ENCODE peak calls at places on chromosome 10, in seven cellular contexts. R, X, K, C, I, Z and W are unnamed samples.

GRCh38 chr10:119543814-119544642 is 1.5 kb upstream of the RGS10 start:
- DNase-seq in C (no peak), R (no peak), Z (no peak), I (peak), X (peak), K (no peak), W (peak)

GRCh38 chr10:59648711-59649201 is 60.9 kb downstream of the SLC16A9 start:
- DNase-seq in C (no peak), I (peak), R (peak), Z (no peak), K (no peak), X (no peak), W (peak)

GRCh38 chr10:100847440-100847839 is 65.3 kb upstream of the SLF2 start:
- DNase-seq in I (peak), Z (peak), C (no peak), X (no peak), K (no peak), R (no peak), W (no peak)

GRCh38 chr10:124264271-124264670 is 154.5 kb downstream of the OAT start:
- DNase-seq in C (no peak), Z (no peak), X (no peak), R (no peak), K (no peak), I (no peak), W (no peak)

GRCh38 chr10:77820349-77820748 is 106.2 kb downstream of the DLG5 start:
- DNase-seq in X (no peak), R (no peak), C (no peak), K (no peak), I (peak), Z (no peak), W (no peak)

GRCh38 chr10:98481418-98481945 is 34.7 kb upstream of the HPS1 start:
- DNase-seq in K (no peak), R (no peak), I (peak), C (no peak), X (no peak), Z (no peak), W (no peak)

GRCh38 chr10:99827906-99828305 is 45.5 kb downstream of the ABCC2 start:
- DNase-seq in K (no peak), I (no peak), Z (no peak), X (no peak), R (no peak), C (no peak), W (no peak)

GRCh38 chr10:76139431-76139830 is 708.0 kb downstream of the LRMDA start:
- DNase-seq in R (no peak), Z (no peak), K (no peak), I (no peak), C (no peak), X (no peak), W (no peak)

GRCh38 chr10:58952747-58953466 is 223.5 kb upstream of the PHYHIPL start:
- DNase-seq in Z (no peak), I (peak), R (peak), X (peak), C (no peak), K (no peak), W (peak)

GRCh38 chr10:57791546-57791945 is 476.1 kb downstream of the IPMK start:
- DNase-seq in K (no peak), Z (no peak), R (no peak), C (no peak), X (no peak), I (no peak), W (no peak)

GRCh38 chr10:43598447-43598846 is 7.8 kb upstream of the ZNF485 start:
- DNase-seq in R (no peak), Z (peak), C (no peak), X (no peak), I (peak), K (peak), W (no peak)

GRCh38 chr10:131074682-131075081 is 236.8 kb downstream of the TCERG1L start:
- DNase-seq in C (no peak), X (no peak), R (no peak), Z (no peak), K (no peak), I (no peak), W (no peak)

GRCh38 chr10:100969175-100970075 is at the start of gene SEMA4G:
- DNase-seq in X (peak), C (no peak), I (peak), R (peak), Z (peak), K (peak), W (peak)

GRCh38 chr10:85946713-85947326 is 419.8 kb downstream of the GRID1 start:
- DNase-seq in Z (no peak), C (no peak), I (no peak), R (no peak), K (no peak), X (no peak), W (no peak)

GRCh38 chr10:68560201-68560915 is at the start of gene TET1:
- DNase-seq in C (no peak), I (peak), K (peak), Z (peak), X (peak), R (peak), W (peak)

GRCh38 chr10:61688551-61689308 is 26.0 kb downstream of the CABCOCO1 start:
- DNase-seq in C (no peak), Z (no peak), K (no peak), R (no peak), X (no peak), I (peak), W (no peak)

GRCh38 chr10:119198438-119198837 is 8.9 kb upstream of the GRK5 start:
- DNase-seq in X (no peak), I (no peak), Z (no peak), R (no peak), K (no peak), C (no peak), W (no peak)

GRCh38 chr10:121486906-121487305 is 111.3 kb downstream of the FGFR2 start:
- DNase-seq in R (no peak), Z (no peak), K (no peak), X (no peak), I (no peak), C (no peak), W (no peak)

GRCh38 chr10:27143686-27144085 is 10.5 kb downstream of the YME1L1 start:
- DNase-seq in X (no peak), K (no peak), Z (no peak), C (no peak), I (no peak), R (no peak), W (no peak)

GRCh38 chr10:110069502-110069982 is 61.8 kb downstream of the ADD3 start:
- DNase-seq in X (no peak), K (no peak), I (no peak), R (no peak), C (no peak), Z (no peak), W (peak)

GRCh38 chr10:6617319-6618076 is 37.4 kb upstream of the PRKCQ start:
- DNase-seq in C (no peak), X (no peak), I (no peak), Z (no peak), R (no peak), K (no peak), W (no peak)

GRCh38 chr10:121281576-121281975 is 316.7 kb downstream of the FGFR2 start:
- DNase-seq in Z (no peak), K (no peak), R (no peak), X (no peak), C (no peak), I (no peak), W (no peak)

GRCh38 chr10:112802411-112803060 is 147.5 kb upstream of the TCF7L2 start:
- DNase-seq in C (no peak), R (no peak), K (no peak), X (no peak), I (no peak), Z (no peak), W (no peak)

GRCh38 chr10:101110856-101111523 is 20.1 kb upstream of the TLX1 start:
- DNase-seq in Z (no peak), X (no peak), R (no peak), C (no peak), I (no peak), K (no peak), W (no peak)

GRCh38 chr10:130362308-130362761 is 226.1 kb downstream of the GLRX3 start:
- DNase-seq in I (no peak), X (no peak), K (peak), C (no peak), Z (no peak), R (peak), W (peak)

GRCh38 chr10:79026341-79026761 is 42.4 kb upstream of the ZMIZ1 start:
- DNase-seq in I (no peak), C (no peak), K (no peak), X (no peak), Z (no peak), R (no peak), W (no peak)

GRCh38 chr10:32121648-32122047 is 65.4 kb upstream of the KIF5B start:
- DNase-seq in Z (no peak), I (no peak), X (no peak), R (no peak), C (no peak), K (no peak), W (no peak)

GRCh38 chr10:50417906-50418697 is 166.8 kb upstream of the ASAH2 start:
- DNase-seq in K (peak), C (no peak), X (peak), I (peak), R (peak), Z (peak), W (peak)